ENCODE peak calls at places on chromosomes 13 and 19, in seven cellular contexts. R is body of pancreas; S is activated CD4-positive, alpha-beta memory T cell treated with anti-CD3 and anti-CD28 coated beads, Interleukin-2, amount 10 ng/mL, durations not matched to agents 7 days and 5 days; P is ACHN; K is activated CD4-positive, alpha-beta T cell treated with anti-CD3 and anti-CD28 coated beads for 24 hours; N is ovary; A is hypothalamus. W is an unnamed sample.

GRCh38 chr19:5545051-5545450 is 22.7 kb downstream of the TINCR start:
- DNase-seq in R (no peak), S (no peak), P (no peak), K (no peak), N (no peak), A (no peak), W (no peak)

GRCh38 chr13:24232474-24232873 is 72.0 kb downstream of the SPATA13 start:
- DNase-seq in R (no peak), S (no peak), P (no peak), K (no peak), N (no peak), A (no peak), W (no peak)

GRCh38 chr13:33490461-33491327 is 205.1 kb upstream of the STARD13 start:
- DNase-seq in R (no peak), S (no peak), P (no peak), K (no peak), N (peak), A (peak), W (no peak)

GRCh38 chr13:24747248-24748151 is 16.5 kb upstream of the RNF17 start:
- DNase-seq in R (no peak), S (peak), P (no peak), K (no peak), N (no peak), A (peak), W (no peak)

GRCh38 chr13:94696171-94696570 is 16.2 kb downstream of the SOX21 start:
- DNase-seq in R (no peak), S (no peak), P (no peak), K (no peak), N (no peak), A (no peak), W (no peak)

GRCh38 chr19:30083701-30084156 is 141.7 kb downstream of the URI1 start:
- DNase-seq in R (no peak), S (no peak), P (no peak), K (no peak), N (no peak), A (no peak), W (no peak)

GRCh38 chr13:75704942-75705320 is 68.8 kb downstream of the LMO7 start:
- DNase-seq in R (peak), S (no peak), P (no peak), K (no peak), N (no peak), A (no peak), W (no peak)

GRCh38 chr13:82772802-82773201 is 1109.5 kb downstream of the SLITRK1 start:
- DNase-seq in R (no peak), S (no peak), P (no peak), K (no peak), N (no peak), A (no peak), W (no peak)

GRCh38 chr19:1016647-1017114 is 4.2 kb downstream of the TMEM259 start:
- DNase-seq in R (no peak), S (no peak), P (no peak), K (no peak), N (no peak), A (no peak), W (no peak)

GRCh38 chr19:41187884-41188279 is 5.1 kb upstream of the CYP2S1 start:
- DNase-seq in R (no peak), S (no peak), P (no peak), K (no peak), N (no peak), A (no peak), W (no peak)

GRCh38 chr19:40191836-40192646 is 815 bp downstream of the MAP3K10 start:
- DNase-seq in R (peak), S (peak), P (peak), K (no peak), N (peak), A (no peak), W (peak)

GRCh38 chr13:109840201-109840892 is 54.0 kb upstream of the IRS2 start:
- DNase-seq in R (no peak), S (peak), P (peak), K (peak), N (no peak), A (no peak), W (no peak)

GRCh38 chr19:33796164-33797100 is at the start of gene KCTD15:
- DNase-seq in R (peak), S (peak), P (peak), K (no peak), N (peak), A (peak), W (no peak)

GRCh38 chr13:47110141-47110540 is 213.3 kb upstream of the HTR2A start:
- DNase-seq in R (no peak), S (no peak), P (no peak), K (no peak), N (no peak), A (no peak), W (no peak)

GRCh38 chr19:1082165-1082927 is 12.8 kb downstream of the POLR2E start:
- DNase-seq in R (peak), S (peak), P (peak), K (no peak), N (peak), A (no peak), W (peak)